ENCODE peak calls at places on chromosomes 1 and 21, in seven cellular contexts. One of them, this sample, is unnamed.

GRCh38 chr21:41068411-41069304 is 99.3 kb upstream of the BACE2 start:
- DNase-seq in IMR-90: peak; percentile 23
- DNase-seq in mammary epithelial cell: peak; percentile 65
- DNase-seq in neural progenitor cell: peak; percentile 94
- DNase-seq in brain microvascular endothelial cell: peak; percentile 33
- DNase-seq in GM23338: peak; percentile 87
- DNase-seq in thyroid gland: peak; percentile 84
- DNase-seq in this sample: peak; percentile 58

GRCh38 chr1:85463666-85464496 is 1.1 kb downstream of the DDAH1 start:
- DNase-seq in thyroid gland: peak; percentile 19
- DNase-seq in GM23338: peak; percentile 31
- DNase-seq in neural progenitor cell: peak; percentile 32
- DNase-seq in mammary epithelial cell: no peak
- DNase-seq in brain microvascular endothelial cell: no peak
- DNase-seq in IMR-90: no peak
- DNase-seq in this sample: peak; percentile 44

GRCh38 chr1:1703796-1704195 is 11.2 kb upstream of the SLC35E2B start:
- DNase-seq in GM23338: no peak
- DNase-seq in thyroid gland: no peak
- DNase-seq in IMR-90: no peak
- DNase-seq in brain microvascular endothelial cell: no peak
- DNase-seq in mammary epithelial cell: no peak
- DNase-seq in neural progenitor cell: no peak
- DNase-seq in this sample: no peak

GRCh38 chr1:147853391-147853790 is 49.2 kb upstream of the GJA8 start:
- DNase-seq in brain microvascular endothelial cell: peak; percentile 12
- DNase-seq in GM23338: peak; percentile 38
- DNase-seq in neural progenitor cell: no peak
- DNase-seq in thyroid gland: peak; percentile 55
- DNase-seq in mammary epithelial cell: peak; percentile 9
- DNase-seq in IMR-90: peak; percentile 11
- DNase-seq in this sample: peak; percentile 22

GRCh38 chr1:11158720-11159321 is 30.3 kb upstream of the ANGPTL7 start:
- DNase-seq in brain microvascular endothelial cell: peak; percentile 91
- DNase-seq in neural progenitor cell: no peak
- DNase-seq in mammary epithelial cell: peak; percentile 89
- DNase-seq in IMR-90: peak; percentile 97
- DNase-seq in GM23338: no peak
- DNase-seq in thyroid gland: no peak
- DNase-seq in this sample: peak; percentile 92

GRCh38 chr1:202694354-202694753 is 15.9 kb downstream of the SYT2 start:
- DNase-seq in mammary epithelial cell: no peak
- DNase-seq in brain microvascular endothelial cell: no peak
- DNase-seq in thyroid gland: no peak
- DNase-seq in neural progenitor cell: no peak
- DNase-seq in GM23338: no peak
- DNase-seq in IMR-90: no peak
- DNase-seq in this sample: no peak

GRCh38 chr1:168092566-168093355 is 44.0 kb downstream of the GPR161 start:
- DNase-seq in neural progenitor cell: peak; percentile 54
- DNase-seq in mammary epithelial cell: no peak
- DNase-seq in IMR-90: no peak
- DNase-seq in thyroid gland: no peak
- DNase-seq in GM23338: peak; percentile 60
- DNase-seq in brain microvascular endothelial cell: no peak
- DNase-seq in this sample: no peak

GRCh38 chr1:153866045-153866850 is 56.5 kb downstream of the GATAD2B start:
- DNase-seq in brain microvascular endothelial cell: peak; percentile 10
- DNase-seq in GM23338: no peak
- DNase-seq in neural progenitor cell: no peak
- DNase-seq in thyroid gland: no peak
- DNase-seq in mammary epithelial cell: no peak
- DNase-seq in IMR-90: peak; percentile 63
- DNase-seq in this sample: peak; percentile 47

GRCh38 chr1:196393742-196394141 is 214.5 kb downstream of the KCNT2 start:
- DNase-seq in neural progenitor cell: no peak
- DNase-seq in GM23338: no peak
- DNase-seq in thyroid gland: peak; percentile 86
- DNase-seq in brain microvascular endothelial cell: peak; percentile 80
- DNase-seq in IMR-90: peak; percentile 41
- DNase-seq in mammary epithelial cell: peak; percentile 25
- DNase-seq in this sample: peak; percentile 72

GRCh38 chr1:113517346-113517745 is 127.0 kb downstream of the MAGI3 start:
- DNase-seq in thyroid gland: no peak
- DNase-seq in brain microvascular endothelial cell: no peak
- DNase-seq in IMR-90: no peak
- DNase-seq in mammary epithelial cell: no peak
- DNase-seq in neural progenitor cell: no peak
- DNase-seq in GM23338: no peak
- DNase-seq in this sample: no peak

GRCh38 chr1:154434346-154435075 is 29.4 kb downstream of the IL6R start:
- DNase-seq in brain microvascular endothelial cell: no peak
- DNase-seq in IMR-90: no peak
- DNase-seq in GM23338: no peak
- DNase-seq in neural progenitor cell: no peak
- DNase-seq in mammary epithelial cell: no peak
- DNase-seq in thyroid gland: peak; percentile 60
- DNase-seq in this sample: no peak

GRCh38 chr1:243269461-243269801 is 13.6 kb downstream of the SDCCAG8 start:
- DNase-seq in mammary epithelial cell: no peak
- DNase-seq in neural progenitor cell: no peak
- DNase-seq in IMR-90: no peak
- DNase-seq in thyroid gland: no peak
- DNase-seq in brain microvascular endothelial cell: peak; percentile 56
- DNase-seq in GM23338: no peak
- DNase-seq in this sample: no peak

GRCh38 chr1:41485605-41486004 is 1.1 kb upstream of the EDN2 start:
- DNase-seq in brain microvascular endothelial cell: peak; percentile 72
- DNase-seq in IMR-90: peak; percentile 79
- DNase-seq in GM23338: no peak
- DNase-seq in mammary epithelial cell: peak; percentile 74
- DNase-seq in thyroid gland: no peak
- DNase-seq in neural progenitor cell: no peak
- DNase-seq in this sample: peak; percentile 43

GRCh38 chr1:41482906-41483895 is 1.3 kb downstream of the EDN2 start:
- DNase-seq in IMR-90: no peak
- DNase-seq in brain microvascular endothelial cell: no peak
- DNase-seq in neural progenitor cell: no peak
- DNase-seq in mammary epithelial cell: no peak
- DNase-seq in thyroid gland: peak; percentile 86
- DNase-seq in GM23338: no peak
- DNase-seq in this sample: no peak

GRCh38 chr1:41482001-41482765 is 2.3 kb downstream of the EDN2 start:
- DNase-seq in GM23338: no peak
- DNase-seq in thyroid gland: peak; percentile 99
- DNase-seq in IMR-90: no peak
- DNase-seq in mammary epithelial cell: peak; percentile 77
- DNase-seq in brain microvascular endothelial cell: no peak
- DNase-seq in neural progenitor cell: no peak
- DNase-seq in this sample: no peak

GRCh38 chr1:41484881-41485280 is 398 bp upstream of the EDN2 start:
- DNase-seq in GM23338: no peak
- DNase-seq in thyroid gland: no peak
- DNase-seq in neural progenitor cell: no peak
- DNase-seq in brain microvascular endothelial cell: no peak
- DNase-seq in mammary epithelial cell: no peak
- DNase-seq in IMR-90: no peak
- DNase-seq in this sample: no peak

DNA sequence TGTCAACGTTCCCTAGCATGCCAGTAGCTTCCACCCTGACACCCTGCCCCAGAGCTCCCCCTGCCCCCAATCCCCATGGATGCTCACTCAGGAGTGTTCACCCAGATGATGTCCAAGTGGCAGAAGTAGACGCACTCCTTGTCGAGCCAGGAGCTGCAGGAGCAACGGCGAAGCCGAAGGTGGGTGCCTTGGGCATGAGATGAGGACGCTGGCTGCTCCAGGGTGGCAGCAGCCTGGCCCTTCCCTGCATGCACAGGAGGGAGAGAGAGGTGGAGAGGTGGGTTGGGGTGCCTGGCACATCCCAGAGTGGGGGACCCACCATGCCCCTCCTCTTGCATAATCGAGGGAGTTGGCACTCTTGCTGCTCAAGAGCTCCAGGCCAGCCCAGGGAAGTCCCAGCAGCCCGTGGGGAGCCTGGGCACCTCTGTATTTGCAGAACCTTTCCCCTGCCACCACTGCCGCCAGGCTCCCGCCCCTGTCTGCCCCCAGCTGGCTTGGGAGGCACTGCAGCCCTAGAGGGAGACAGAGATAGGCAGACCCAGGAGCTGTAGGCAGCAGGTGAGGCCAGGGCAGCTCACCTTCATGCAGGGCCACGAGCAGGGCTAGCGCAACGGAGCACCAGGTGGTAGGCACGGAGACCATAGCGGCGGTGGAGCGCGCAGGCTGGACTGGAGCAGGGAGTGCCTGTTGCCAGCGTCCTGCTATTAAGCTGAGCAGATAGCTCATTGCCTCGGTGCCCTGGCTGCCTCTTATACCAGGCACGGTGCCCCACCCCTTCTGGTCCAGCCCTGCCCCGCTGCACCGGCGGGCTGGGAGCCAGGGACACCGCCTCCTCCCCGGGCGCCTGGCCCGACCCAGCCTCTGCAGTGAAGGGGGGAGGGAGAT is at the start of gene EDN2:
- DNase-seq in IMR-90: no peak
- DNase-seq in thyroid gland: peak; percentile 96
- DNase-seq in mammary epithelial cell: peak; percentile 66
- DNase-seq in GM23338: peak; percentile 62
- DNase-seq in neural progenitor cell: peak; percentile 51
- DNase-seq in brain microvascular endothelial cell: no peak
- DNase-seq in this sample: no peak
- TF ChIP-seq CTCF in IMR-90: peak; percentile 3
- TF ChIP-seq CTCF in thyroid gland: no peak
- TF ChIP-seq CTCF in mammary epithelial cell: peak; percentile 53
- TF ChIP-seq CTCF in GM23338: peak; percentile 49
- TF ChIP-seq CTCF in neural progenitor cell: peak; percentile 29
- TF ChIP-seq CTCF in brain microvascular endothelial cell: peak; percentile 55
- TF ChIP-seq CTCF in this sample: peak; percentile 44

DNA sequence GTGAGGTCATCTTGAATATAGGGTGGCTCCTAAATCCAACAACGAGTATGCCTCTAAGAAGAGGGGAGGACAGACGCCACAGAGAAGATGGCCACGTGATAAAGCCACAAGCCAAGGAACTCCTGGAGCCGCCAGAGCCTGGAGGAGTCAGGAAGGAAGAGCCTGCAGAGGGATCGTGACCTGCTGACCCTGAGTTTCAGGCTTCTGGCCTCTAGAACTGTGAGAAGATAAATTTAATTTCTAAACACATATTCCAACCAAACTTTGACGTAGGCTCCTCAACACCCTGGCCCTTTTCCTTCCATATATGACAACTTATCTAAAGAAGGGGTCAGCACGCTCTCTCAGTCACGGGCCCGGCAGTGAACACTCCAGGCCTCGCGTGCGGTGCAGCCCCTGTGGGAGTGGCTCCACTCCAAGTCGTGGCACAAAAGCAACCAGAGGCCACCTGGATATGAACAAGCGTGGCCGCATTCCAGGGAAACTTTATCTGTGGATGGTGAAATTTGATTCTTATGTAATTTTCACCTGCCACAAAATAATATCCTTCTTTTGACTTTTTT is 138.6 kb upstream of the AJAP1 start:
- DNase-seq in IMR-90: no peak
- DNase-seq in neural progenitor cell: no peak
- DNase-seq in mammary epithelial cell: no peak
- DNase-seq in brain microvascular endothelial cell: no peak
- DNase-seq in thyroid gland: no peak
- DNase-seq in GM23338: peak; percentile 1
- DNase-seq in this sample: no peak
- H3K4me3 ChIP-seq in IMR-90: no peak overlapping the region
- H3K4me3 ChIP-seq in neural progenitor cell: no peak overlapping the region
- H3K4me3 ChIP-seq in mammary epithelial cell: no peak overlapping the region
- H3K4me3 ChIP-seq in brain microvascular endothelial cell: no peak overlapping the region
- H3K4me3 ChIP-seq in thyroid gland: no peak overlapping the region
- H3K4me3 ChIP-seq in GM23338: no peak overlapping the region
- H3K4me3 ChIP-seq in this sample: no peak overlapping the region

GRCh38 chr1:23622284-23622683 is 63.0 kb upstream of the ID3 start:
- DNase-seq in brain microvascular endothelial cell: no peak
- DNase-seq in neural progenitor cell: no peak
- DNase-seq in mammary epithelial cell: no peak
- DNase-seq in IMR-90: no peak
- DNase-seq in GM23338: no peak
- DNase-seq in thyroid gland: no peak
- DNase-seq in this sample: no peak
- TF ChIP-seq CTCF in brain microvascular endothelial cell: no peak
- TF ChIP-seq CTCF in neural progenitor cell: no peak
- TF ChIP-seq CTCF in mammary epithelial cell: no peak
- TF ChIP-seq CTCF in IMR-90: no peak
- TF ChIP-seq CTCF in GM23338: no peak
- TF ChIP-seq CTCF in thyroid gland: no peak
- TF ChIP-seq CTCF in this sample: no peak

GRCh38 chr1:61261585-61261984 is 179.2 kb downstream of the NFIA start:
- DNase-seq in brain microvascular endothelial cell: no peak
- DNase-seq in mammary epithelial cell: no peak
- DNase-seq in IMR-90: no peak
- DNase-seq in thyroid gland: no peak
- DNase-seq in neural progenitor cell: no peak
- DNase-seq in GM23338: no peak
- DNase-seq in this sample: no peak
- H3K4me3 ChIP-seq in brain microvascular endothelial cell: no peak overlapping the region
- H3K4me3 ChIP-seq in mammary epithelial cell: no peak overlapping the region
- H3K4me3 ChIP-seq in IMR-90: no peak overlapping the region
- H3K4me3 ChIP-seq in thyroid gland: no peak overlapping the region
- H3K4me3 ChIP-seq in neural progenitor cell: no peak overlapping the region
- H3K4me3 ChIP-seq in GM23338: no peak overlapping the region
- H3K4me3 ChIP-seq in this sample: no peak overlapping the region

This sample was measured in astrocyte of the spinal cord.